ENCODE peak calls at places on chromosome 10, in five cellular contexts. A is CD8-positive, alpha-beta T cell; M is PC-3; O is transverse colon; D is Peyer's patch. W is an unnamed sample. For H3K4me1 and H3K9me3, the result is how much of the 10 kb centered on the place peaks cover.

GRCh38 chr10:13390604-13391522 is 42.8 kb upstream of the SEPHS1 start:
- DNase-seq in A (no peak), O (no peak), M (no peak), D (peak), W (peak)

GRCh38 chr10:92799591-92799990 is 48.7 kb upstream of the EXOC6 start:
- DNase-seq in A (no peak), D (no peak), M (peak), O (no peak), W (no peak)

GRCh38 chr10:44955408-44956070 is 4.1 kb upstream of the RASSF4 start:
- DNase-seq in D (peak), A (no peak), O (no peak), M (no peak), W (no peak)

GRCh38 chr10:8360365-8360764 is 305.9 kb downstream of the GATA3 start:
- DNase-seq in M (no peak), A (no peak), O (no peak), D (no peak), W (no peak)

GRCh38 chr10:17921378-17921777 is 30.3 kb upstream of the SLC39A12 start:
- DNase-seq in M (no peak), O (no peak), A (no peak), D (no peak), W (no peak)

GRCh38 chr10:60480865-60481563 is 91.3 kb upstream of the ANK3 start:
- DNase-seq in O (no peak), M (peak), A (no peak), D (no peak), W (no peak)

GRCh38 chr10:109898666-109899577 is 24.4 kb downstream of the XPNPEP1 start:
- DNase-seq in M (no peak), O (no peak), D (no peak), A (no peak), W (no peak)

GRCh38 chr10:120750167-120750566 is 101.0 kb upstream of the WDR11 start:
- DNase-seq in D (no peak), A (no peak), O (no peak), M (no peak), W (no peak)

DNA sequence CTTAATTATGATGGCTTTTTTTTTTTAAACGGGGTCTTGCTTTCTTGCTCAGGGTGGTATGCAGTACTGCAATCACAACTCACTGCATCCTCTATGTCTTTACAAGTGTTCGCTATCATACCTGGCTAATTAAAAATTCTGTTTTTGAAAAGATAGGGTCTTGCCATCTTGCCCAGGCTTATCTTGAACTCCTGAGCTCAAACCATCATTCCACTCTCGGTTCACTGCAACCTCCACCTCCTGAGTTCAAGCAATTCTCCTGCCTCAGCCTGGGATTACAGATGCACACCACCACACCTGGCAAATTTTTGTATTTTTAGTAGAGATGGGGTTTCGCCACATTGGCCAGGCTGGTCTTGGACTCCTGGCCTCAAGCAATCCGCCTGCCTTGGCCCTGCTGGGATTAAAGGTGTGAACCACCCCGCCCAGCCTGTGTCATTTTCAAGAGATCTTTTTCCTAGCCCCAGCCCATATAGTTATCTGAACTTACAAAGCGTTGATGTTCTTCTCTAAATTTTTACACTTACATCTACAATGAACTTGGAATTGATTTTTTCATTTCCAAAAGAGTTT is 6.0 kb downstream of the HNRNPF start:
- DNase-seq in M (no peak), A (no peak), O (peak), D (peak), W (no peak)
- H3K4me1 ChIP-seq in M (half or more), A (half or more), O (under half), D (under half), W (under half)

GRCh38 chr10:131723601-131724530 is 176.9 kb upstream of the PPP2R2D start:
- DNase-seq in O (no peak), M (no peak), D (peak), A (no peak), W (no peak)
- H3K9me3 ChIP-seq in O (under half), M (under half), D (under half), A (under half), W (under half)

GRCh38 chr10:70253878-70254765 is 20.9 kb upstream of the PPA1 start:
- DNase-seq in M (no peak), A (no peak), O (no peak), D (no peak), W (no peak)

GRCh38 chr10:70258216-70258615 is 25.0 kb upstream of the PPA1 start:
- DNase-seq in M (no peak), D (no peak), O (no peak), A (no peak), W (peak)

GRCh38 chr10:70256463-70256862 is 23.2 kb upstream of the PPA1 start:
- DNase-seq in O (no peak), D (no peak), M (no peak), A (no peak), W (no peak)

GRCh38 chr10:70254795-70255328 is 21.6 kb upstream of the PPA1 start:
- DNase-seq in M (no peak), D (no peak), O (no peak), A (no peak), W (no peak)

DNA sequence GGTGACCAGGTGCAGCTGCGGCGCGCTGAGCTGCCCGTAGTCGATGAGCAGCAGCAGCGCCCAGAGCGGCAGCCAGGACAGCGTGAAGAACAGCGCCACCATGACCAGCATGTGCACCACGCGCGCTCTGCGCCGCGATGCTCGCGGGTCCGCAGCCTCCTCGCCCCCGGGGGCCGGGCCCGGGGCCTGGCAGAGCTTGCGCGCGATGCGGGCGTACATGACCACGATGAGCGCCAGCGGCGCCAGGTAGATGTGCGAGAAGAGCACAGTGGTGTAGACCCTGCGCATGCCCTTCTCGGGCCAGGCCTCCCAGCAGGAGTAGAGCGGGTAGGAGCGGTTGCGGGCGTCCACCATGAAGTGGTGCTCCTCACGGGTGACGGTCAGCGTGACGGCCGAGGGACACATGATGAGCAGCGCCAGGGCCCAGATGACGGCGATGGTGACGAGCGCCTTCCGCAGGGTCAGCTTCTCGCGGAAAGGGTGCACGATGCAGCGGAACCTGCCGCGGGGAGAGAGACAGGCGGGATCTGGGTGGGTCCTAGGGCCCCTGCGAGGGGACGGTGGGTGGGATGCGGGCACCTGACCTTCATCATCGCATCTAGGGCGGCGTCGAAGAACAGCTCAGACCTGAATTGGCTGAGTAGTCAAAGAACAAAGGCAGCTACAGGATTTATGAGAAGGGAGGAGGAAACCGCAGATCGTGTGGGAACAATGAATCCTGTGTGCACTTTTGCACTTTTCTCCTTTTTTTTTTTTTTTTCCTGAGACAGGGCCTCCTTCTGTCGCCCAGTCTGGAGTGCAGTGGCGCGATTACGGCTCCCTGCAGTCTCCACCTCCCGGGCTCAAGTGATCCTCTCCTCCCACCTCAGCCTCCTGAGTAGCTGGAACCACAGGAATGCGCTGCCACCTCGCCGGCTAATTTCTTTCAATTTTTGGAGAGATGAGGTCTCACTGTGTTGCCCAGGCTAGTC is 22.4 kb upstream of the PPA1 start:
- DNase-seq in D (no peak), M (peak), A (no peak), O (peak), W (peak)
- H3K4me1 ChIP-seq in D (under half), M (under half), A (under half), O (under half), W (under half)

DNA sequence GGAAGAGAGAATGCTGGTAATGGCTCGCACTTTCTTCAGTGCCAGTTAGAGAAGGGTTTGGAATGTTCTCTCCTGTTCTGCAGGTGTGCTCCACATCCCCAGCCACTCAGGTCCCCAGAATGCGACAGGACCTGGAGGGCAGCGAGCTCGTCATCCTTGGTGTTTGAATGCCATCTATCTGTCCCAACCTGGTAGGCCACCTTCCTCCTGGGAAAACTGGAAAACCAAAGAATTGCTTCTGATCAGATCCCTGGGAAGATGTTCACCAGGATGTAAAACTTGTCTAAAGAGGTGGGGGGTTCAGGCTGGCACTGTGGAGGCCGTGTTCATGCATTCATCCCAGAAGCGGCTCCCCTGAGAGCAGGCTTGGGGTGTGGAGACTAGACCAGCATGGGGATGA is 379.5 kb downstream of the GLRX3 start:
- DNase-seq in O (no peak), D (no peak), A (no peak), M (no peak), W (no peak)
- H3K9me3 ChIP-seq in O (under half), D (under half), A (under half), M (under half), W (under half)

W was measured in cardiac muscle cell.